ENCODE peak calls at places on chromosome 19, in seven cellular contexts. One of them, this sample, is unnamed.

GRCh38 chr19:29872224-29872731 is 60.5 kb downstream of the CCNE1 start:
- DNase-seq in IMR-90: no peak
- DNase-seq in HepG2: no peak
- DNase-seq in HCT116: no peak
- DNase-seq in K562: peak
- DNase-seq in H1: no peak
- DNase-seq in GM12878: no peak
- DNase-seq in this sample: no peak

GRCh38 chr19:56217039-56217949 is 15.2 kb downstream of the ZSCAN5C start:
- DNase-seq in IMR-90: peak
- DNase-seq in HepG2: no peak
- DNase-seq in HCT116: no peak
- DNase-seq in K562: no peak
- DNase-seq in H1: peak
- DNase-seq in GM12878: no peak
- DNase-seq in this sample: no peak

GRCh38 chr19:1112254-1113208 is 8.7 kb downstream of the GPX4 start:
- DNase-seq in IMR-90: no peak
- DNase-seq in HepG2: no peak
- DNase-seq in HCT116: no peak
- DNase-seq in K562: peak
- DNase-seq in H1: no peak
- DNase-seq in GM12878: no peak
- DNase-seq in this sample: no peak

GRCh38 chr19:18701250-18701608 is 17.7 kb downstream of the CRTC1 start:
- DNase-seq in IMR-90: no peak
- DNase-seq in HepG2: no peak
- DNase-seq in HCT116: no peak
- DNase-seq in K562: no peak
- DNase-seq in H1: no peak
- DNase-seq in GM12878: no peak
- DNase-seq in this sample: no peak

GRCh38 chr19:46759817-46760333 is 13.6 kb upstream of the STRN4 start:
- DNase-seq in IMR-90: peak
- DNase-seq in HepG2: no peak
- DNase-seq in HCT116: no peak
- DNase-seq in K562: no peak
- DNase-seq in H1: no peak
- DNase-seq in GM12878: no peak
- DNase-seq in this sample: no peak

GRCh38 chr19:45879055-45879454 is 6.9 kb downstream of the IRF2BP1 start:
- DNase-seq in IMR-90: no peak
- DNase-seq in HepG2: no peak
- DNase-seq in HCT116: no peak
- DNase-seq in K562: no peak
- DNase-seq in H1: no peak
- DNase-seq in GM12878: no peak
- DNase-seq in this sample: no peak

GRCh38 chr19:7862413-7862951 is 11.7 kb downstream of the PRR36 start:
- DNase-seq in IMR-90: peak
- DNase-seq in HepG2: no peak
- DNase-seq in HCT116: peak
- DNase-seq in K562: peak
- DNase-seq in H1: peak
- DNase-seq in GM12878: no peak
- DNase-seq in this sample: no peak

GRCh38 chr19:30390356-30390988 is 18.3 kb downstream of the ZNF536 start:
- DNase-seq in IMR-90: no peak
- DNase-seq in HepG2: no peak
- DNase-seq in HCT116: no peak
- DNase-seq in K562: no peak
- DNase-seq in H1: no peak
- DNase-seq in GM12878: no peak
- DNase-seq in this sample: no peak

GRCh38 chr19:33040994-33041827 is 23.5 kb downstream of the RHPN2 start:
- DNase-seq in IMR-90: no peak
- DNase-seq in HepG2: peak
- DNase-seq in HCT116: peak
- DNase-seq in K562: no peak
- DNase-seq in H1: no peak
- DNase-seq in GM12878: peak
- DNase-seq in this sample: peak

GRCh38 chr19:1845642-1846041 is 2.6 kb downstream of the REXO1 start:
- DNase-seq in IMR-90: no peak
- DNase-seq in HepG2: no peak
- DNase-seq in HCT116: no peak
- DNase-seq in K562: no peak
- DNase-seq in H1: no peak
- DNase-seq in GM12878: no peak
- DNase-seq in this sample: no peak

GRCh38 chr19:8238251-8238650 is 29.1 kb downstream of the CERS4 start:
- DNase-seq in IMR-90: no peak
- DNase-seq in HepG2: no peak
- DNase-seq in HCT116: no peak
- DNase-seq in K562: no peak
- DNase-seq in H1: no peak
- DNase-seq in GM12878: no peak
- DNase-seq in this sample: no peak

GRCh38 chr19:14003279-14004051 is 2.7 kb downstream of the RFX1 start:
- DNase-seq in IMR-90: no peak
- DNase-seq in HepG2: no peak
- DNase-seq in HCT116: no peak
- DNase-seq in K562: no peak
- DNase-seq in H1: no peak
- DNase-seq in GM12878: no peak
- DNase-seq in this sample: no peak

GRCh38 chr19:30105723-30106122 is 163.7 kb downstream of the URI1 start:
- DNase-seq in IMR-90: no peak
- DNase-seq in HepG2: no peak
- DNase-seq in HCT116: no peak
- DNase-seq in K562: no peak
- DNase-seq in H1: no peak
- DNase-seq in GM12878: peak
- DNase-seq in this sample: no peak

GRCh38 chr19:2848625-2849024 is 7.3 kb downstream of the ZNF555 start:
- DNase-seq in IMR-90: peak
- DNase-seq in HepG2: no peak
- DNase-seq in HCT116: no peak
- DNase-seq in K562: no peak
- DNase-seq in H1: no peak
- DNase-seq in GM12878: no peak
- DNase-seq in this sample: no peak

GRCh38 chr19:54266133-54266532 is 9.1 kb upstream of the LILRB5 start:
- DNase-seq in IMR-90: peak
- DNase-seq in HepG2: peak
- DNase-seq in HCT116: peak
- DNase-seq in K562: peak
- DNase-seq in H1: peak
- DNase-seq in GM12878: peak
- DNase-seq in this sample: peak
- TF ChIP-seq CEBPB in IMR-90: no peak
- TF ChIP-seq CEBPB in HepG2: no peak
- TF ChIP-seq CEBPB in HCT116: no peak
- TF ChIP-seq CEBPB in K562: no peak
- TF ChIP-seq CEBPB in H1: no peak
- TF ChIP-seq CEBPB in GM12878: no peak
- TF ChIP-seq CEBPB in this sample: no peak

GRCh38 chr19:6588508-6589345 is 2.2 kb downstream of the CD70 start:
- DNase-seq in IMR-90: no peak
- DNase-seq in HepG2: no peak
- DNase-seq in HCT116: no peak
- DNase-seq in K562: no peak
- DNase-seq in H1: no peak
- DNase-seq in GM12878: no peak
- DNase-seq in this sample: no peak

GRCh38 chr19:6590458-6591319 is at the start of gene CD70:
- DNase-seq in IMR-90: no peak
- DNase-seq in HepG2: no peak
- DNase-seq in HCT116: no peak
- DNase-seq in K562: no peak
- DNase-seq in H1: no peak
- DNase-seq in GM12878: peak
- DNase-seq in this sample: peak

GRCh38 chr19:6587998-6588507 is 2.9 kb downstream of the CD70 start:
- DNase-seq in IMR-90: no peak
- DNase-seq in HepG2: no peak
- DNase-seq in HCT116: no peak
- DNase-seq in K562: peak
- DNase-seq in H1: no peak
- DNase-seq in GM12878: no peak
- DNase-seq in this sample: no peak

GRCh38 chr19:6587093-6587820 is 3.7 kb downstream of the CD70 start:
- DNase-seq in IMR-90: no peak
- DNase-seq in HepG2: no peak
- DNase-seq in HCT116: no peak
- DNase-seq in K562: peak
- DNase-seq in H1: no peak
- DNase-seq in GM12878: no peak
- DNase-seq in this sample: no peak

GRCh38 chr19:6589711-6590457 is 1.1 kb downstream of the CD70 start:
- DNase-seq in IMR-90: no peak
- DNase-seq in HepG2: no peak
- DNase-seq in HCT116: no peak
- DNase-seq in K562: no peak
- DNase-seq in H1: no peak
- DNase-seq in GM12878: no peak
- DNase-seq in this sample: no peak
- TF ChIP-seq CEBPB in IMR-90: no peak
- TF ChIP-seq CEBPB in HepG2: no peak
- TF ChIP-seq CEBPB in HCT116: no peak
- TF ChIP-seq CEBPB in K562: no peak
- TF ChIP-seq CEBPB in H1: no peak
- TF ChIP-seq CEBPB in GM12878: no peak
- TF ChIP-seq CEBPB in this sample: no peak

DNA sequence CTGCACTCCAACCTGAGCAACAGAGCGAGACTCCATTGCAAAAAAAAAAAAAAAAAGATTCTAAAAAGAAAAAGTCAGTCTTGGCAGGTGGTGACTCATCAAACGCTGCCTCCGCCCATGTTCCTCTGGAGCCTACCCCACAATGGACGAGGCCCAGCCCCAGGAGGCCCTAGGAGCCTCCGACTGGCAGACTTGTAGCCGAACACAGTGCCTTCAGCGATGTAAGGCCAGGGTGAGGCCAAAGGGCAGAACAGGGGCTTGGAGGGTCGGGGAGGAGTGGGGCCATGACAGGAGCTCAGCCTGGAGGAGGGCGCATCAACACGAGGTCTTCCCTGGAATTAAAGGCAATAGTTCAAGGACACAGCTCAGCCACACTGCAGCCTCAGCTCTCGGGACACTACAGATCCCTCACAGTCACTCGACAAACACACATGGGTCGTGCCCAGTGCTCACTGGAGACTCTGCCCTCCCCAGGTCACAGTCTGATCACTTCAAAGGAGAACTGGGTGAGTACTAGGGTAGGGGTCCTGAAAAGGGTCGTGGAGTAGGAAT is 5.1 kb downstream of the USE1 start:
- DNase-seq in IMR-90: peak
- DNase-seq in HepG2: no peak
- DNase-seq in HCT116: no peak
- DNase-seq in K562: peak
- DNase-seq in H1: no peak
- DNase-seq in GM12878: no peak
- DNase-seq in this sample: no peak
- TF ChIP-seq CEBPB in IMR-90: no peak
- TF ChIP-seq CEBPB in HepG2: no peak
- TF ChIP-seq CEBPB in HCT116: no peak
- TF ChIP-seq CEBPB in K562: no peak
- TF ChIP-seq CEBPB in H1: no peak
- TF ChIP-seq CEBPB in GM12878: no peak
- TF ChIP-seq CEBPB in this sample: no peak

GRCh38 chr19:52345162-52345561 is 9.1 kb downstream of the ZNF610 start:
- DNase-seq in IMR-90: no peak
- DNase-seq in HepG2: no peak
- DNase-seq in HCT116: no peak
- DNase-seq in K562: no peak
- DNase-seq in H1: no peak
- DNase-seq in GM12878: no peak
- DNase-seq in this sample: no peak

DNA sequence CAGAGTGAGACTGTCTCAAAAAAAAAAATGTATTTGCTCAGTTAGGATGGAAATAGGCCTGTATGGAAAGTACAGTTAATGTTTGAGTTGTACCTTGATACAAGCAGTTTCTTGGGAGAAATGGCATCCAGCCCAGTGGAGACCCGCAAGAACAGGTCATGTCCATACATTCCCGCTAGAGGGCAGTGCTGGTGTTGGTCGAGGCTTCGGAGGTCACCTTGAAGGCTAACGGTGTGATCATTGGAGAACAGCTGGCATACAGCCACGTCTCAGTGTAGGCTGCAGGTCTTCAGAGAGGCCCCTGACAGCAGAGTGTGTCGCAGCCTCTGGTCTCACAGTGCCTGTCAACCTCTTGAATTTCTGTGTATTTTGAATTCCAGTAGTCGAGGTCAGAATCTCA is 7.5 kb downstream of the ZNF610 start:
- DNase-seq in IMR-90: peak
- DNase-seq in HepG2: peak
- DNase-seq in HCT116: peak
- DNase-seq in K562: peak
- DNase-seq in H1: peak
- DNase-seq in GM12878: no peak
- DNase-seq in this sample: peak
- TF ChIP-seq CEBPB in IMR-90: no peak
- TF ChIP-seq CEBPB in HepG2: no peak
- TF ChIP-seq CEBPB in HCT116: no peak
- TF ChIP-seq CEBPB in K562: no peak
- TF ChIP-seq CEBPB in H1: no peak
- TF ChIP-seq CEBPB in GM12878: no peak
- TF ChIP-seq CEBPB in this sample: no peak

GRCh38 chr19:42246143-42246868 is 3.9 kb upstream of the GSK3A start:
- DNase-seq in IMR-90: peak
- DNase-seq in HepG2: no peak
- DNase-seq in HCT116: no peak
- DNase-seq in K562: peak
- DNase-seq in H1: no peak
- DNase-seq in GM12878: no peak
- DNase-seq in this sample: peak
- TF ChIP-seq CEBPB in IMR-90: peak
- TF ChIP-seq CEBPB in HepG2: no peak
- TF ChIP-seq CEBPB in HCT116: no peak
- TF ChIP-seq CEBPB in K562: no peak
- TF ChIP-seq CEBPB in H1: peak
- TF ChIP-seq CEBPB in GM12878: no peak
- TF ChIP-seq CEBPB in this sample: no peak